ENCODE peak calls at places on chromosome X, in four cellular contexts. One of them, this sample, is unnamed.

GRCh38 chrX:3167771-3168170 is 126.5 kb downstream of the ARSF start:
- DNase-seq in astrocyte of the spinal cord: no peak
- DNase-seq in T-cell: no peak
- DNase-seq in stimulated activated naive B cell treated with anti-CD40 and anti-IgM and Interleukin-4, amounts not matched to agents 10 μg/mL and 1 μg/mL and 100 μg/mL, for 72 hours: no peak
- DNase-seq in this sample: no peak

GRCh38 chrX:115425359-115425758 is 135.6 kb upstream of the PLS3 start:
- DNase-seq in stimulated activated naive B cell treated with anti-CD40 and anti-IgM and Interleukin-4, amounts not matched to agents 10 μg/mL and 1 μg/mL and 100 μg/mL, for 72 hours: no peak
- DNase-seq in T-cell: no peak
- DNase-seq in astrocyte of the spinal cord: no peak
- DNase-seq in this sample: no peak

GRCh38 chrX:140091276-140091886 is 126.1 kb upstream of the CXorf66 start:
- DNase-seq in astrocyte of the spinal cord: no peak
- DNase-seq in T-cell: no peak
- DNase-seq in stimulated activated naive B cell treated with anti-CD40 and anti-IgM and Interleukin-4, amounts not matched to agents 10 μg/mL and 1 μg/mL and 100 μg/mL, for 72 hours: peak
- DNase-seq in this sample: no peak

GRCh38 chrX:30141966-30142365 is 73.4 kb upstream of the MAGEB2 start:
- DNase-seq in stimulated activated naive B cell treated with anti-CD40 and anti-IgM and Interleukin-4, amounts not matched to agents 10 μg/mL and 1 μg/mL and 100 μg/mL, for 72 hours: no peak
- DNase-seq in astrocyte of the spinal cord: peak
- DNase-seq in T-cell: no peak
- DNase-seq in this sample: peak

GRCh38 chrX:13387656-13388421 is 68.0 kb upstream of the ATXN3L start:
- DNase-seq in T-cell: peak
- DNase-seq in stimulated activated naive B cell treated with anti-CD40 and anti-IgM and Interleukin-4, amounts not matched to agents 10 μg/mL and 1 μg/mL and 100 μg/mL, for 72 hours: peak
- DNase-seq in astrocyte of the spinal cord: no peak
- DNase-seq in this sample: peak

GRCh38 chrX:150775569-150776350 is 82.6 kb downstream of the MTMR1 start:
- DNase-seq in astrocyte of the spinal cord: no peak
- DNase-seq in stimulated activated naive B cell treated with anti-CD40 and anti-IgM and Interleukin-4, amounts not matched to agents 10 μg/mL and 1 μg/mL and 100 μg/mL, for 72 hours: no peak
- DNase-seq in T-cell: no peak
- DNase-seq in this sample: no peak

GRCh38 chrX:148282504-148282903 is 217.9 kb upstream of the AFF2 start:
- DNase-seq in astrocyte of the spinal cord: no peak
- DNase-seq in T-cell: no peak
- DNase-seq in stimulated activated naive B cell treated with anti-CD40 and anti-IgM and Interleukin-4, amounts not matched to agents 10 μg/mL and 1 μg/mL and 100 μg/mL, for 72 hours: no peak
- DNase-seq in this sample: no peak

GRCh38 chrX:14029425-14030247 is at the start of gene GEMIN8:
- DNase-seq in T-cell: peak
- DNase-seq in stimulated activated naive B cell treated with anti-CD40 and anti-IgM and Interleukin-4, amounts not matched to agents 10 μg/mL and 1 μg/mL and 100 μg/mL, for 72 hours: peak
- DNase-seq in astrocyte of the spinal cord: peak
- DNase-seq in this sample: peak

GRCh38 chrX:47228550-47229270 is 4.1 kb upstream of the USP11 start:
- DNase-seq in astrocyte of the spinal cord: no peak
- DNase-seq in T-cell: no peak
- DNase-seq in stimulated activated naive B cell treated with anti-CD40 and anti-IgM and Interleukin-4, amounts not matched to agents 10 μg/mL and 1 μg/mL and 100 μg/mL, for 72 hours: no peak
- DNase-seq in this sample: no peak

GRCh38 chrX:122943918-122944317 is 240.2 kb upstream of the GRIA3 start:
- DNase-seq in stimulated activated naive B cell treated with anti-CD40 and anti-IgM and Interleukin-4, amounts not matched to agents 10 μg/mL and 1 μg/mL and 100 μg/mL, for 72 hours: no peak
- DNase-seq in T-cell: no peak
- DNase-seq in astrocyte of the spinal cord: peak
- DNase-seq in this sample: no peak

This sample was measured in GM12864.